ENCODE peak calls at places on chromosomes 11 and 22, in ten cellular contexts. P is H9, O is thoracic aorta, G is endodermal cell, M is neural crest cell, Q is adrenal gland, L is natural killer cell, V is cardiac muscle cell, R is HFFc6, I is stomach. F is an unnamed sample.
A peak's percentile ranks its signal among the peaks of the same experiment; 100 is the strongest.

GRCh38 chr22:48889887-48890692 is 937.6 kb downstream of the BRD1 start:
- DNase-seq in P (peak; percentile 16), O (no peak), G (peak; percentile 31), M (no peak), Q (no peak), L (no peak), V (no peak), R (no peak), I (no peak), F (no peak)

GRCh38 chr11:1308745-1309497 is 511 bp downstream of the TOLLIP start:
- DNase-seq in P (no peak), O (no peak), G (no peak), M (no peak), Q (peak; percentile 53), L (no peak), V (no peak), R (no peak), I (no peak), F (no peak)

GRCh38 chr11:29293825-29294224 is 723.0 kb downstream of the KCNA4 start:
- DNase-seq in P (no peak), O (no peak), G (no peak), M (no peak), Q (no peak), L (no peak), V (no peak), R (peak; percentile 31), I (no peak), F (no peak)

GRCh38 chr11:70910835-70911234 is 341.5 kb downstream of the SHANK2 start:
- DNase-seq in P (no peak), O (no peak), G (no peak), M (no peak), Q (no peak), L (no peak), V (no peak), R (no peak), I (no peak), F (no peak)

GRCh38 chr11:92735039-92735438 is 234.4 kb upstream of the MTNR1B start:
- DNase-seq in P (no peak), O (no peak), G (no peak), M (no peak), Q (no peak), L (no peak), V (no peak), R (no peak), I (no peak), F (no peak)

GRCh38 chr11:36018967-36019596 is 75.2 kb downstream of the LDLRAD3 start:
- DNase-seq in P (no peak), O (no peak), G (no peak), M (no peak), Q (peak; percentile 72), L (no peak), V (no peak), R (no peak), I (no peak), F (no peak)

GRCh38 chr11:110317516-110317932 is 21.1 kb upstream of the RDX start:
- DNase-seq in P (no peak), O (no peak), G (no peak), M (no peak), Q (no peak), L (no peak), V (peak; percentile 52), R (no peak), I (no peak), F (no peak)

GRCh38 chr11:110858556-110858921 is 146.3 kb upstream of the ARHGAP20 start:
- DNase-seq in P (no peak), O (no peak), G (no peak), M (no peak), Q (peak; percentile 58), L (no peak), V (no peak), R (no peak), I (peak; percentile 27), F (peak; percentile 42)

GRCh38 chr11:77117485-77117884 is 10.6 kb upstream of the MYO7A start:
- DNase-seq in P (no peak), O (no peak), G (no peak), M (no peak), Q (no peak), L (no peak), V (no peak), R (no peak), I (no peak), F (no peak)

GRCh38 chr11:7577226-7577882 is 63.6 kb downstream of the PPFIBP2 start:
- DNase-seq in P (no peak), O (no peak), G (no peak), M (peak; percentile 25), Q (no peak), L (no peak), V (no peak), R (peak; percentile 32), I (peak; percentile 39), F (no peak)

GRCh38 chr11:78711732-78712131 is 137.1 kb upstream of the NARS2 start:
- DNase-seq in P (no peak), O (no peak), G (no peak), M (no peak), Q (no peak), L (no peak), V (no peak), R (no peak), I (no peak), F (no peak)

GRCh38 chr11:11659567-11660341 is 37.9 kb upstream of the GALNT18 start:
- DNase-seq in P (no peak), O (no peak), G (no peak), M (no peak), Q (no peak), L (no peak), V (no peak), R (no peak), I (no peak), F (no peak)

GRCh38 chr11:134361661-134362060 is 29.9 kb downstream of the GLB1L2 start:
- DNase-seq in P (no peak), O (no peak), G (peak; percentile 43), M (no peak), Q (no peak), L (no peak), V (no peak), R (no peak), I (no peak), F (no peak)

GRCh38 chr11:32092581-32093170 is 1.8 kb downstream of the RCN1 start:
- DNase-seq in P (no peak), O (no peak), G (no peak), M (no peak), Q (no peak), L (no peak), V (no peak), R (no peak), I (no peak), F (no peak)

GRCh38 chr22:19846620-19847344 is 7.9 kb downstream of the GNB1L start:
- DNase-seq in P (no peak), O (no peak), G (no peak), M (no peak), Q (no peak), L (no peak), V (no peak), R (no peak), I (no peak), F (no peak)

GRCh38 chr22:49793296-49793695 is 34.4 kb downstream of the BRD1 start:
- DNase-seq in P (no peak), O (no peak), G (no peak), M (no peak), Q (no peak), L (no peak), V (no peak), R (no peak), I (no peak), F (no peak)

GRCh38 chr11:79920480-79920879 is 479.6 kb upstream of the TENM4 start:
- DNase-seq in P (no peak), O (no peak), G (no peak), M (no peak), Q (no peak), L (no peak), V (no peak), R (no peak), I (no peak), F (no peak)

GRCh38 chr11:9285850-9286587 is 20.9 kb upstream of the DENND5A start:
- DNase-seq in P (no peak), O (no peak), G (no peak), M (no peak), Q (peak; percentile 24), L (no peak), V (no peak), R (no peak), I (no peak), F (no peak)

GRCh38 chr22:39238966-39239510 is 5.7 kb downstream of the PDGFB start:
- DNase-seq in P (no peak), O (no peak), G (no peak), M (no peak), Q (no peak), L (no peak), V (no peak), R (no peak), I (no peak), F (no peak)

GRCh38 chr22:37225481-37225880 is 13.2 kb upstream of the SSTR3 start:
- DNase-seq in P (no peak), O (no peak), G (no peak), M (no peak), Q (no peak), L (no peak), V (no peak), R (no peak), I (no peak), F (no peak)
- TF ChIP-seq CTCF in P (peak; percentile 31), O (no peak), G (peak; percentile 49), M (no peak), Q (no peak), L (no peak), V (no peak), R (no peak), I (no peak), F (no peak)

GRCh38 chr11:13941790-13942189 is 20.7 kb upstream of the SPON1 start:
- DNase-seq in P (no peak), O (no peak), G (no peak), M (no peak), Q (no peak), L (no peak), V (no peak), R (no peak), I (no peak), F (no peak)
- TF ChIP-seq CTCF in P (no peak), O (no peak), G (no peak), M (no peak), Q (no peak), L (no peak), V (no peak), R (no peak), I (no peak), F (no peak)

GRCh38 chr11:74842967-74843366 is 94.3 kb downstream of the RNF169 start:
- DNase-seq in P (peak; percentile 49), O (no peak), G (peak; percentile 66), M (no peak), Q (no peak), L (no peak), V (no peak), R (no peak), I (no peak), F (no peak)
- TF ChIP-seq CTCF in P (peak; percentile 36), O (no peak), G (peak; percentile 63), M (no peak), Q (no peak), L (no peak), V (no peak), R (peak; percentile 31), I (no peak), F (no peak)

DNA sequence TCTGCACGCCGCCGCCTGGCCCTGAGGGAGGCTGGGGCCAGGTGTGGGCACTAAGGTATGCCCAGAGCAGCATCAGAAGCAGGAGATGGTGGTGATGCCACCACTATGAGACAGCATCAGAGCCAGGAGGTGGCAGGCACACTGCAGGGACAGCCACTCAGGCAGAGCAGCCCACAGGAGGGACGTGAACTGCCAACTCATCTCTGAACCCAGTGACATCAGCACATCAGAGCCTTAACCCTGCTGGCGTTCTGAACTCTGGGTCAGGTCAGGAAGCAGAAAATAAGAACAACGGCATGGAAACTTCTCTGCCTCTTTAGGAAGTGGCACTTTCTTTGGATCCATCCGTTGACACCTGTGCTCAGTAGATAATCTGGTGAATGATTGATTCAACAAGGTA is 14.7 kb upstream of the IFT27 start:
- DNase-seq in P (no peak), O (no peak), G (no peak), M (no peak), Q (no peak), L (no peak), V (no peak), R (no peak), I (no peak), F (no peak)
- TF ChIP-seq CTCF in P (no peak), O (no peak), G (no peak), M (no peak), Q (no peak), L (no peak), V (no peak), R (no peak), I (no peak), F (no peak)